ENCODE peak calls at places on chromosomes 16 and 17, in six cellular contexts. One of them, this sample, is unnamed.

GRCh38 chr17:45896803-45897693 is 2.7 kb downstream of the MAPT start:
- DNase-seq in SK-MEL-5: no peak
- DNase-seq in adrenal gland: no peak
- DNase-seq in activated CD4-positive, alpha-beta T cell treated with anti-CD3 and anti-CD28 coated beads, Interleukin-2, amount 50 U/mL, for 24 hours: no peak
- DNase-seq in uterus: no peak
- DNase-seq in osteoblast: no peak
- DNase-seq in this sample: no peak

GRCh38 chr16:17512636-17513220 is 42.0 kb upstream of the XYLT1 start:
- DNase-seq in SK-MEL-5: no peak
- DNase-seq in activated CD4-positive, alpha-beta T cell treated with anti-CD3 and anti-CD28 coated beads, Interleukin-2, amount 50 U/mL, for 24 hours: no peak
- DNase-seq in uterus: no peak
- DNase-seq in osteoblast: peak
- DNase-seq in adrenal gland: no peak
- DNase-seq in this sample: no peak

GRCh38 chr17:74759243-74759801 is 10.9 kb downstream of the NHERF1 start:
- DNase-seq in osteoblast: peak
- DNase-seq in adrenal gland: no peak
- DNase-seq in uterus: no peak
- DNase-seq in SK-MEL-5: no peak
- DNase-seq in activated CD4-positive, alpha-beta T cell treated with anti-CD3 and anti-CD28 coated beads, Interleukin-2, amount 50 U/mL, for 24 hours: no peak
- DNase-seq in this sample: no peak

GRCh38 chr17:17416400-17417360 is 60.1 kb upstream of the MED9 start:
- DNase-seq in activated CD4-positive, alpha-beta T cell treated with anti-CD3 and anti-CD28 coated beads, Interleukin-2, amount 50 U/mL, for 24 hours: no peak
- DNase-seq in adrenal gland: peak
- DNase-seq in SK-MEL-5: no peak
- DNase-seq in osteoblast: no peak
- DNase-seq in uterus: no peak
- DNase-seq in this sample: peak

GRCh38 chr17:55735784-55736405 is 13.2 kb upstream of the TMEM100 start:
- DNase-seq in osteoblast: peak
- DNase-seq in activated CD4-positive, alpha-beta T cell treated with anti-CD3 and anti-CD28 coated beads, Interleukin-2, amount 50 U/mL, for 24 hours: no peak
- DNase-seq in SK-MEL-5: peak
- DNase-seq in adrenal gland: peak
- DNase-seq in uterus: peak
- DNase-seq in this sample: peak

GRCh38 chr17:65987988-65988387 is 203.9 kb downstream of the CEP112 start:
- DNase-seq in uterus: no peak
- DNase-seq in activated CD4-positive, alpha-beta T cell treated with anti-CD3 and anti-CD28 coated beads, Interleukin-2, amount 50 U/mL, for 24 hours: no peak
- DNase-seq in adrenal gland: no peak
- DNase-seq in SK-MEL-5: peak
- DNase-seq in osteoblast: peak
- DNase-seq in this sample: peak

GRCh38 chr16:86984975-86985655 is 332.1 kb downstream of the C16orf95 start:
- DNase-seq in osteoblast: peak
- DNase-seq in adrenal gland: no peak
- DNase-seq in uterus: no peak
- DNase-seq in activated CD4-positive, alpha-beta T cell treated with anti-CD3 and anti-CD28 coated beads, Interleukin-2, amount 50 U/mL, for 24 hours: no peak
- DNase-seq in SK-MEL-5: no peak
- DNase-seq in this sample: peak

GRCh38 chr16:951660-952301 is 19.0 kb downstream of the LMF1 start:
- DNase-seq in uterus: no peak
- DNase-seq in SK-MEL-5: no peak
- DNase-seq in activated CD4-positive, alpha-beta T cell treated with anti-CD3 and anti-CD28 coated beads, Interleukin-2, amount 50 U/mL, for 24 hours: no peak
- DNase-seq in adrenal gland: no peak
- DNase-seq in osteoblast: peak
- DNase-seq in this sample: no peak

GRCh38 chr16:72989203-72989991 is 58.5 kb downstream of the ZFHX3 start:
- DNase-seq in uterus: peak
- DNase-seq in activated CD4-positive, alpha-beta T cell treated with anti-CD3 and anti-CD28 coated beads, Interleukin-2, amount 50 U/mL, for 24 hours: no peak
- DNase-seq in adrenal gland: no peak
- DNase-seq in SK-MEL-5: no peak
- DNase-seq in osteoblast: peak
- DNase-seq in this sample: peak

This sample was measured in RPMI7951.